ENCODE peak calls at places on chromosomes 16 and 17, in ten cellular contexts. A is ovary, G is esophagus muscularis mucosa, E is IMR-90, L is AG09309, J is tibial artery, T is kidney, I is AG10803, B is colonic mucosa, W is heart left ventricle. H is an unnamed sample.

GRCh38 chr17:29905879-29906167 is 24.2 kb downstream of the SSH2 start:
- DNase-seq in A (no peak), G (no peak), E (no peak), L (no peak), J (no peak), T (no peak), I (no peak), B (no peak), W (no peak), H (no peak)

GRCh38 chr16:28237754-28238357 is 26.1 kb upstream of the XPO6 start:
- DNase-seq in A (no peak), G (no peak), E (no peak), L (no peak), J (no peak), T (no peak), I (no peak), B (no peak), W (no peak), H (no peak)

GRCh38 chr16:26204138-26204537 is 512.4 kb downstream of the HS3ST4 start:
- DNase-seq in A (no peak), G (no peak), E (no peak), L (no peak), J (no peak), T (no peak), I (no peak), B (no peak), W (no peak), H (no peak)

GRCh38 chr17:43556292-43556691 is 10.2 kb upstream of the ETV4 start:
- DNase-seq in A (no peak), G (no peak), E (peak), L (no peak), J (peak), T (no peak), I (peak), B (peak), W (no peak), H (peak)

GRCh38 chr17:6796017-6796886 is 20.2 kb downstream of the FBXO39 start:
- DNase-seq in A (no peak), G (no peak), E (no peak), L (no peak), J (no peak), T (no peak), I (peak), B (no peak), W (no peak), H (no peak)

GRCh38 chr16:68324336-68324735 is 13.5 kb downstream of the PRMT7 start:
- DNase-seq in A (no peak), G (no peak), E (no peak), L (no peak), J (peak), T (no peak), I (no peak), B (no peak), W (no peak), H (no peak)

GRCh38 chr17:66302761-66303626 is 581 bp downstream of the PRKCA start:
- DNase-seq in A (peak), G (no peak), E (peak), L (no peak), J (peak), T (peak), I (peak), B (peak), W (peak), H (peak)

GRCh38 chr17:67687541-67687940 is 30.2 kb upstream of the NOL11 start:
- DNase-seq in A (no peak), G (no peak), E (no peak), L (no peak), J (no peak), T (no peak), I (no peak), B (no peak), W (no peak), H (no peak)

GRCh38 chr17:19401321-19402010 is 9.6 kb upstream of the RNF112 start:
- DNase-seq in A (no peak), G (no peak), E (no peak), L (no peak), J (no peak), T (peak), I (no peak), B (peak), W (peak), H (no peak)

GRCh38 chr17:17039911-17040310 is 2.3 kb upstream of the MPRIP start:
- DNase-seq in A (no peak), G (no peak), E (no peak), L (no peak), J (no peak), T (peak), I (no peak), B (no peak), W (no peak), H (peak)

GRCh38 chr17:47949951-47950350 is 7.7 kb downstream of the PRR15L start:
- DNase-seq in A (no peak), G (no peak), E (no peak), L (no peak), J (no peak), T (no peak), I (no peak), B (peak), W (no peak), H (no peak)

GRCh38 chr16:49556252-49557069 is 182.9 kb downstream of the C16orf78 start:
- DNase-seq in A (no peak), G (no peak), E (peak), L (no peak), J (no peak), T (no peak), I (peak), B (no peak), W (no peak), H (no peak)

GRCh38 chr17:76234354-76234679 is 6.0 kb downstream of the RNF157 start:
- DNase-seq in A (no peak), G (no peak), E (no peak), L (no peak), J (no peak), T (no peak), I (no peak), B (no peak), W (no peak), H (no peak)

GRCh38 chr17:56085576-56086267 is 67.6 kb upstream of the ANKFN1 start:
- DNase-seq in A (no peak), G (no peak), E (no peak), L (no peak), J (no peak), T (no peak), I (no peak), B (no peak), W (no peak), H (no peak)

GRCh38 chr16:66085651-66086050 is 280.8 kb upstream of the CDH5 start:
- DNase-seq in A (no peak), G (peak), E (no peak), L (no peak), J (no peak), T (no peak), I (no peak), B (no peak), W (no peak), H (no peak)

GRCh38 chr17:44002141-44002848 is 2.1 kb upstream of the NAGS start:
- DNase-seq in A (no peak), G (no peak), E (peak), L (peak), J (no peak), T (no peak), I (peak), B (no peak), W (no peak), H (no peak)

GRCh38 chr17:30340957-30341356 is 7.1 kb upstream of the TMIGD1 start:
- DNase-seq in A (no peak), G (no peak), E (no peak), L (no peak), J (no peak), T (no peak), I (no peak), B (no peak), W (no peak), H (no peak)

GRCh38 chr16:70444249-70445063 is 5.6 kb upstream of the ST3GAL2 start:
- DNase-seq in A (no peak), G (no peak), E (no peak), L (no peak), J (no peak), T (no peak), I (peak), B (peak), W (no peak), H (no peak)

GRCh38 chr16:62965831-62966230 is 929.6 kb upstream of the CDH8 start:
- DNase-seq in A (no peak), G (no peak), E (no peak), L (no peak), J (no peak), T (no peak), I (no peak), B (no peak), W (no peak), H (no peak)

GRCh38 chr17:1617620-1618174 is 10.9 kb downstream of the SLC43A2 start:
- DNase-seq in A (peak), G (no peak), E (peak), L (peak), J (no peak), T (no peak), I (peak), B (peak), W (no peak), H (no peak)

GRCh38 chr16:81446318-81447275 is 2.0 kb downstream of the CMIP start:
- DNase-seq in A (no peak), G (no peak), E (peak), L (no peak), J (no peak), T (peak), I (peak), B (peak), W (no peak), H (no peak)

GRCh38 chr17:79322216-79323123 is 247.8 kb downstream of the ENGASE start:
- DNase-seq in A (no peak), G (no peak), E (no peak), L (no peak), J (no peak), T (peak), I (no peak), B (no peak), W (no peak), H (peak)

GRCh38 chr16:80718480-80719220 is 85.7 kb downstream of the CDYL2 start:
- DNase-seq in A (no peak), G (peak), E (peak), L (no peak), J (no peak), T (peak), I (peak), B (no peak), W (no peak), H (peak)

DNA sequence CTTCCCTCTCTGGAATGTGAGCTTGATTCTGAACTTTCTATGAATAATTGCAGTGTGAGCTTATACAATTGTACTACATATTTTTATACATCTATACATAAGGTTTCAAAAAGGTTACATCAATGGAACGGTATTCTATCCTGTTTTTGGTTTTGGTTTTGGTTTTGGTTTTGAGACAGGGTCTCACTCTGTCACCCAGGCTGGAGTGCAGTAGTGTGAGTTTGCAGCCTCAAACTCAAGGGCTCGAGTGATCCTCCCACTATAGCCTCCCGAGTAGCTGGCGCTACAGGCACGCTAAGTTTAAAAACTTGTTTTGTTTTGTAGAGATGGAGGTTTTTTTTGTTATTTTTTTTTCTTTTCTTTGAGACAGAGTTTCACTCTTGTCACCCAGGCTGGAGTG is 1.1 kb downstream of the CTRB1 start:
- DNase-seq in A (no peak), G (no peak), E (no peak), L (no peak), J (no peak), T (no peak), I (no peak), B (no peak), W (no peak), H (no peak)
- H3K4me3 ChIP-seq in A (no peak), G (no peak), E (no peak), L (no peak), J (no peak), T (peak), I (no peak), B (no peak), W (no peak), H (no peak)

GRCh38 chr17:21199856-21200255 is 14.1 kb downstream of the TMEM11 start:
- DNase-seq in A (no peak), G (no peak), E (no peak), L (no peak), J (no peak), T (no peak), I (no peak), B (no peak), W (no peak), H (no peak)

GRCh38 chr17:21200590-21201301 is 13.2 kb downstream of the TMEM11 start:
- DNase-seq in A (no peak), G (no peak), E (no peak), L (no peak), J (no peak), T (no peak), I (no peak), B (no peak), W (no peak), H (no peak)

GRCh38 chr17:21201302-21201602 is 12.7 kb downstream of the TMEM11 start:
- DNase-seq in A (no peak), G (no peak), E (no peak), L (no peak), J (no peak), T (no peak), I (peak), B (no peak), W (peak), H (no peak)

GRCh38 chr17:21198411-21198810 is 15.6 kb downstream of the TMEM11 start:
- DNase-seq in A (no peak), G (no peak), E (no peak), L (no peak), J (no peak), T (no peak), I (no peak), B (no peak), W (no peak), H (no peak)

DNA sequence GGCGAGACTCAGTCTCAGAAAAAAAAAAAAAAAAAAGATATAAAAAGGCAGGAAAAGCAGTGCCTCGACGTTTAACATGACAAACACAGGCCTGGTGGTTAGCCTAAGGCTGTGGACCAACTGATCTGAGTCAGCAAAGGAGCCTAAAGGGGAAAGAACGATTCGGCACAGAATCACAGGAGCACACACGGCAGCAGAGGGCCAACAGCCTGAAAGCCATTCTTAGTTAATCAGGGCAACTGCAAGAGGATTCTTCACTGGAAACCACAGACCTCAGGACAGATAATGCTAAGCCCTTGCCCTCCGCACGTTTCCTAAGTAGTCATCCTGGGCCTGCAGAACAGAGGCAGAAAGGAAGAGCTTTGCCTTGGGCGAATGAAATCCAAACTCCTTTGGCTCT is 14.7 kb downstream of the TMEM11 start:
- DNase-seq in A (no peak), G (no peak), E (no peak), L (peak), J (no peak), T (no peak), I (peak), B (no peak), W (no peak), H (no peak)
- H3K4me3 ChIP-seq in A (no peak), G (no peak), E (no peak), L (no peak), J (no peak), T (no peak), I (no peak), B (no peak), W (no peak), H (no peak)

GRCh38 chr17:50855708-50856330 is 10.3 kb downstream of the TOB1 start:
- DNase-seq in A (no peak), G (no peak), E (no peak), L (no peak), J (no peak), T (no peak), I (no peak), B (no peak), W (no peak), H (no peak)
- H3K4me3 ChIP-seq in A (no peak), G (no peak), E (no peak), L (no peak), J (no peak), T (no peak), I (no peak), B (no peak), W (no peak), H (no peak)

GRCh38 chr17:61395983-61396585 is 3.6 kb upstream of the TBX2 start:
- DNase-seq in A (no peak), G (no peak), E (peak), L (no peak), J (peak), T (peak), I (no peak), B (no peak), W (peak), H (no peak)
- H3K4me3 ChIP-seq in A (peak), G (peak), E (peak), L (no peak), J (peak), T (peak), I (no peak), B (peak), W (peak), H (no peak)

H was measured in aorta.